ENCODE peak calls at places on chromosomes 11 and 22, in nine cellular contexts. K is choroid plexus epithelial cell; M is neuronal stem cell; R is HFF-Myc; Q is bronchial epithelial cell; Z is OCI-LY7; V is upper lobe of right lung; P is skeletal muscle cell; D is CD8-positive, alpha-beta memory T cell. W is an unnamed sample.

GRCh38 chr22:38314140-38314991 is 2.9 kb downstream of the CSNK1E start:
- DNase-seq in K (peak), M (no peak), R (no peak), Q (no peak), Z (peak), V (no peak), P (no peak), D (no peak), W (no peak)

GRCh38 chr11:23765862-23766261 is 731.0 kb upstream of the LUZP2 start:
- DNase-seq in K (peak), M (no peak), R (no peak), Q (peak), Z (no peak), V (no peak), P (no peak), D (no peak), W (no peak)

GRCh38 chr11:96741068-96741467 is 351.3 kb downstream of the JRKL start:
- DNase-seq in K (peak), M (no peak), R (no peak), Q (no peak), Z (no peak), V (no peak), P (peak), D (no peak), W (no peak)

GRCh38 chr11:59204736-59205135 is 8.0 kb downstream of the MPEG1 start:
- DNase-seq in K (no peak), M (no peak), R (no peak), Q (no peak), Z (no peak), V (no peak), P (no peak), D (no peak), W (no peak)

GRCh38 chr22:34414467-34415440 is 494.5 kb upstream of the LARGE1 start:
- DNase-seq in K (peak), M (peak), R (peak), Q (peak), Z (peak), V (no peak), P (no peak), D (no peak), W (peak)

GRCh38 chr11:75275581-75275980 is 35.0 kb downstream of the TPBGL start:
- DNase-seq in K (no peak), M (no peak), R (no peak), Q (no peak), Z (peak), V (peak), P (no peak), D (peak), W (peak)

GRCh38 chr22:19446603-19447387 is 716 bp downstream of the C22orf39 start:
- DNase-seq in K (no peak), M (peak), R (no peak), Q (no peak), Z (no peak), V (no peak), P (no peak), D (no peak), W (no peak)

GRCh38 chr11:69949327-69949726 is 128.8 kb upstream of the ANO1 start:
- DNase-seq in K (peak), M (no peak), R (no peak), Q (peak), Z (no peak), V (peak), P (no peak), D (no peak), W (no peak)

GRCh38 chr11:27934830-27935145 is 173.2 kb downstream of the KIF18A start:
- DNase-seq in K (peak), M (no peak), R (peak), Q (peak), Z (no peak), V (no peak), P (peak), D (no peak), W (no peak)

GRCh38 chr22:26949193-26949592 is 291.8 kb downstream of the MIAT start:
- DNase-seq in K (peak), M (no peak), R (no peak), Q (no peak), Z (no peak), V (no peak), P (no peak), D (no peak), W (no peak)

GRCh38 chr22:40332319-40332781 is 13.9 kb upstream of the ADSL start:
- DNase-seq in K (peak), M (no peak), R (no peak), Q (peak), Z (no peak), V (no peak), P (peak), D (peak), W (no peak)

GRCh38 chr11:14642873-14643696 is 519 bp upstream of the PDE3B start:
- DNase-seq in K (no peak), M (no peak), R (no peak), Q (no peak), Z (no peak), V (peak), P (no peak), D (no peak), W (no peak)

GRCh38 chr11:66112041-66112491 is 42.0 kb downstream of the PACS1 start:
- DNase-seq in K (peak), M (no peak), R (no peak), Q (no peak), Z (peak), V (no peak), P (no peak), D (no peak), W (no peak)

GRCh38 chr11:28838741-28839140 is 730.6 kb downstream of the METTL15 start:
- DNase-seq in K (peak), M (no peak), R (no peak), Q (no peak), Z (no peak), V (no peak), P (no peak), D (no peak), W (no peak)

GRCh38 chr11:9280655-9281301 is 15.6 kb upstream of the DENND5A start:
- DNase-seq in K (peak), M (no peak), R (no peak), Q (peak), Z (peak), V (no peak), P (peak), D (peak), W (peak)

GRCh38 chr11:35992551-35992950 is 48.7 kb downstream of the LDLRAD3 start:
- DNase-seq in K (no peak), M (no peak), R (no peak), Q (no peak), Z (no peak), V (no peak), P (no peak), D (no peak), W (no peak)

GRCh38 chr11:34356576-34356917 is 1.3 kb downstream of the ABTB2 start:
- DNase-seq in K (peak), M (no peak), R (no peak), Q (no peak), Z (no peak), V (peak), P (no peak), D (no peak), W (no peak)

GRCh38 chr22:24037851-24038765 is 27.0 kb downstream of the CABIN1 start:
- DNase-seq in K (no peak), M (no peak), R (no peak), Q (no peak), Z (no peak), V (no peak), P (no peak), D (no peak), W (peak)

GRCh38 chr22:34903416-34903815 is 162.5 kb upstream of the ISX start:
- DNase-seq in K (no peak), M (no peak), R (no peak), Q (no peak), Z (no peak), V (no peak), P (no peak), D (no peak), W (no peak)

GRCh38 chr11:6667733-6668374 is 12.2 kb upstream of the DCHS1 start:
- DNase-seq in K (peak), M (no peak), R (no peak), Q (peak), Z (peak), V (no peak), P (no peak), D (peak), W (peak)

GRCh38 chr11:117725048-117725734 is 71.8 kb downstream of the DSCAML1 start:
- DNase-seq in K (no peak), M (no peak), R (no peak), Q (no peak), Z (no peak), V (peak), P (no peak), D (no peak), W (no peak)

GRCh38 chr11:70763606-70764005 is 365.3 kb downstream of the CTTN start:
- DNase-seq in K (no peak), M (no peak), R (peak), Q (no peak), Z (no peak), V (peak), P (no peak), D (no peak), W (no peak)

GRCh38 chr11:76638267-76639197 is 32.0 kb downstream of the LRRC32 start:
- DNase-seq in K (no peak), M (no peak), R (no peak), Q (no peak), Z (no peak), V (no peak), P (no peak), D (no peak), W (no peak)

GRCh38 chr11:73980001-73980960 is 2.4 kb downstream of the UCP2 start:
- DNase-seq in K (peak), M (no peak), R (no peak), Q (peak), Z (peak), V (peak), P (no peak), D (peak), W (peak)

GRCh38 chr11:119479685-119480275 is 56.8 kb upstream of the THY1 start:
- DNase-seq in K (peak), M (no peak), R (no peak), Q (peak), Z (peak), V (no peak), P (no peak), D (no peak), W (peak)

GRCh38 chr22:47190957-47191323 is 428.5 kb downstream of the TBC1D22A start:
- DNase-seq in K (no peak), M (no peak), R (no peak), Q (no peak), Z (no peak), V (peak), P (no peak), D (no peak), W (no peak)

GRCh38 chr11:126339073-126339865 is 16.2 kb upstream of the ST3GAL4 start:
- DNase-seq in K (no peak), M (no peak), R (no peak), Q (no peak), Z (no peak), V (peak), P (no peak), D (no peak), W (no peak)

GRCh38 chr22:29379258-29379657 is 9.1 kb downstream of the AP1B1 start:
- DNase-seq in K (no peak), M (no peak), R (no peak), Q (no peak), Z (no peak), V (peak), P (no peak), D (no peak), W (no peak)

GRCh38 chr22:43637267-43637666 is 174.8 kb downstream of the EFCAB6 start:
- DNase-seq in K (no peak), M (no peak), R (no peak), Q (no peak), Z (no peak), V (no peak), P (no peak), D (no peak), W (no peak)

GRCh38 chr22:50274311-50274710 is 4.1 kb upstream of the MAPK11 start:
- DNase-seq in K (peak), M (no peak), R (no peak), Q (no peak), Z (peak), V (no peak), P (no peak), D (peak), W (peak)

GRCh38 chr22:18032455-18033101 is 8.2 kb upstream of the MICAL3 start:
- DNase-seq in K (no peak), M (no peak), R (peak), Q (peak), Z (no peak), V (no peak), P (no peak), D (no peak), W (no peak)

GRCh38 chr11:8080674-8081590 is at the start of gene TUB:
- DNase-seq in K (no peak), M (no peak), R (no peak), Q (no peak), Z (no peak), V (no peak), P (no peak), D (no peak), W (no peak)
- H3K4me3 ChIP-seq in K (peak), M (peak), R (peak), Q (peak), Z (no peak), V (peak), P (peak), D (no peak), W (peak)

GRCh38 chr22:48702573-48703264 is 1125.0 kb downstream of the BRD1 start:
- DNase-seq in K (no peak), M (no peak), R (no peak), Q (no peak), Z (no peak), V (peak), P (no peak), D (no peak), W (no peak)
- H3K4me3 ChIP-seq in K (no peak), M (no peak), R (no peak), Q (no peak), Z (no peak), V (no peak), P (no peak), D (no peak), W (no peak)

DNA sequence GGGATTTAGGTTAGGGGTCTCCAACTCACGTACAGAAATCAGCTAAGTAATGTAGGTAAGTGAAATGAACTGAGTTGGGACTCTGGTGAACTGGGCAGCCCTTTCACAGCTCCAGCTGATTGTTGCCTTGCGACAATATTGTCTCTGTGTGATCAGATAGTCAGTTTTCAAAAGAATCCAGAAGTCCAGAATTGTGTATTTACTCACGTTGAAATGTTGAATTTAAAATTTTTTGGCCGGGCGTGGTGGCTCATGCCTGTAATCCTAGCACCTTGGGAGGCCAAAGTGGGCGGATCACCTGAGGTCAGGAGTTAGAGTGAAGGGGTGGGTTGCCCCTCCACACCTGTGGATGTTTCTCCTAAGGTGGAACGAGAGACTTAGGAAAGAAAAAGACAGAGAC is 18.8 kb upstream of the WDR74 start:
- DNase-seq in K (no peak), M (no peak), R (no peak), Q (no peak), Z (no peak), V (no peak), P (no peak), D (no peak), W (no peak)
- H3K4me3 ChIP-seq in K (no peak), M (peak), R (peak), Q (no peak), Z (peak), V (no peak), P (no peak), D (no peak), W (no peak)

GRCh38 chr11:2385156-2386151 is 8.3 kb downstream of the CD81 start:
- DNase-seq in K (no peak), M (no peak), R (no peak), Q (no peak), Z (peak), V (no peak), P (no peak), D (peak), W (peak)

GRCh38 chr11:2388431-2389024 is 11.4 kb downstream of the CD81 start:
- DNase-seq in K (no peak), M (no peak), R (no peak), Q (no peak), Z (no peak), V (no peak), P (no peak), D (no peak), W (no peak)

GRCh38 chr11:2384723-2385041 is 7.6 kb downstream of the CD81 start:
- DNase-seq in K (no peak), M (no peak), R (no peak), Q (no peak), Z (no peak), V (no peak), P (no peak), D (no peak), W (no peak)

GRCh38 chr11:2387266-2387982 is 10.3 kb downstream of the CD81 start:
- DNase-seq in K (peak), M (no peak), R (no peak), Q (no peak), Z (peak), V (no peak), P (no peak), D (peak), W (no peak)

GRCh38 chr11:2386591-2386990 is 9.5 kb downstream of the CD81 start:
- DNase-seq in K (no peak), M (no peak), R (no peak), Q (no peak), Z (peak), V (no peak), P (no peak), D (no peak), W (no peak)
- H3K4me3 ChIP-seq in K (no peak), M (no peak), R (no peak), Q (no peak), Z (peak), V (no peak), P (no peak), D (no peak), W (peak)

W was measured in Jurkat, Clone E6-1.